ENCODE peak calls at places on chromosomes 5 and 9, in six cellular contexts. Y is trophoblast cell; Q is breast epithelium; G is naive thymus-derived CD4-positive, alpha-beta T cell; X is cardiac muscle cell; R is ovary. A is an unnamed sample. For H3K4me1 and H3K36me3, the result is how much of the 10 kb centered on the place peaks cover.

GRCh38 chr9:82645591-82645990 is 417.4 kb downstream of the RASEF start:
- DNase-seq in X (no peak), Y (no peak), G (no peak), R (no peak), Q (no peak), A (no peak)

GRCh38 chr5:12214631-12215030 is 310.4 kb upstream of the CTNND2 start:
- DNase-seq in Y (peak), X (no peak), G (no peak), Q (no peak), R (no peak), A (no peak)

GRCh38 chr5:94505327-94506080 is 112.9 kb downstream of the KIAA0825 start:
- DNase-seq in Q (no peak), X (no peak), G (no peak), Y (no peak), R (no peak), A (no peak)

GRCh38 chr5:1564824-1565736 is 41.3 kb upstream of the LPCAT1 start:
- DNase-seq in G (no peak), Y (no peak), R (no peak), X (no peak), Q (no peak), A (no peak)

GRCh38 chr9:135123735-135124134 is 36.3 kb downstream of the OLFM1 start:
- DNase-seq in R (no peak), G (no peak), Y (no peak), Q (no peak), X (no peak), A (no peak)

GRCh38 chr9:135349963-135350360 is 129.6 kb upstream of the PPP1R26 start:
- DNase-seq in Y (no peak), R (no peak), G (no peak), X (no peak), Q (no peak), A (no peak)

GRCh38 chr9:110746211-110746930 is 77.8 kb downstream of the MUSK start:
- DNase-seq in R (no peak), Y (no peak), X (peak), G (no peak), Q (no peak), A (no peak)

GRCh38 chr9:27712826-27713225 is 139.5 kb upstream of the C9orf72 start:
- DNase-seq in Q (no peak), X (no peak), R (no peak), Y (no peak), G (no peak), A (no peak)

GRCh38 chr5:10524376-10525123 is 39.3 kb upstream of the ANKRD33B start:
- DNase-seq in R (no peak), G (no peak), X (peak), Q (no peak), Y (peak), A (no peak)

DNA sequence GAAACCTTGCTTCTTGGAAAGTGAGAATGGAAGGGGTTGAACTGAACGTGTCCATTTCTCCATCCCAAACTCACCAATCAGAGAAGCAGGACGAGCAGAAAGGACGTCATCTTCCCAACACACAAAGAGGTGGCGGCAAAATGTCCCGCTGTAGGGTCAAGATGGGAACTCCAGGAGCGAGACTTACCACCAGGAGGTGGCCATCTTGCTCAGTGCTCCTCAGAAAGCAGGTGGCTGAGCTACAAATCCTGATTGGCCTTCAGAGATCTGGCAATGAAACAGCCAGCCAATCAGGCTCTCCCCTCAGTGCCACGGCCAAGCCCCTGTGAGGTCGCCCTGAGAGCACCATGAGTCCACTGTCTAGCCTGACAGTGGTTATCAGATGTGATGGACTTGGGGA is 259.0 kb downstream of the NDUFS4 start:
- DNase-seq in Q (no peak), Y (no peak), R (no peak), G (no peak), X (no peak), A (no peak)
- H3K4me1 ChIP-seq in Q (under half), Y (under half), R (under half), G (under half), X (under half), A (under half)

GRCh38 chr5:132640613-132641012 is 17.4 kb upstream of the IL13 start:
- DNase-seq in Y (peak), G (no peak), X (no peak), Q (no peak), R (no peak), A (no peak)

GRCh38 chr5:132639706-132640130 is 18.3 kb upstream of the IL13 start:
- DNase-seq in G (no peak), X (no peak), R (no peak), Y (no peak), Q (no peak), A (no peak)

GRCh38 chr5:132644177-132644576 is 13.8 kb upstream of the IL13 start:
- DNase-seq in Q (no peak), R (no peak), G (no peak), X (no peak), Y (no peak), A (no peak)

GRCh38 chr5:132641841-132642240 is 16.1 kb upstream of the IL13 start:
- DNase-seq in R (no peak), Q (no peak), Y (no peak), G (no peak), X (no peak), A (no peak)

GRCh38 chr5:132641241-132641723 is 16.7 kb upstream of the IL13 start:
- DNase-seq in X (no peak), G (no peak), R (no peak), Y (peak), Q (no peak), A (no peak)
- H3K36me3 ChIP-seq in X (under half), G (under half), R (under half), Y (under half), Q (under half), A (under half)

DNA sequence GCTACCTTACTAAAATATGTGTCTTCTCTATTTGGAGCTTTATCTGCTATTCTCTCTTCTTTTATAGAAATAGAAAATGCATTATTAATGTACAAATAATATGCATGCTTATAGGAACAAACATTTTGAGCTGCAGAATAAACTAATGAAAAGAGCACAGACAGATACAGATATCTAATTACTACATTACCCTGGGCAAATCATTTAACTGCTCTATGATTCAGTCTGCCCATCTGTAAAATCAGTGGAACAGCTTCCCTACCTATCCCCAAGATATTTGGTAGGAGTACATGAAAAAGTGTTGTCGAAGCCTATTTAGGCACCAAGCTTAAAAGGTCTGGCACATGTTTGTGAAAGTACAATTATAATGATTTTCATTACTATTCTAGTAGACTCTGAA is 166.3 kb downstream of the EFNA5 start:
- DNase-seq in G (no peak), X (no peak), Y (no peak), R (no peak), Q (no peak), A (no peak)
- H3K4me1 ChIP-seq in G (under half), X (under half), Y (under half), R (under half), Q (under half), A (under half)

DNA sequence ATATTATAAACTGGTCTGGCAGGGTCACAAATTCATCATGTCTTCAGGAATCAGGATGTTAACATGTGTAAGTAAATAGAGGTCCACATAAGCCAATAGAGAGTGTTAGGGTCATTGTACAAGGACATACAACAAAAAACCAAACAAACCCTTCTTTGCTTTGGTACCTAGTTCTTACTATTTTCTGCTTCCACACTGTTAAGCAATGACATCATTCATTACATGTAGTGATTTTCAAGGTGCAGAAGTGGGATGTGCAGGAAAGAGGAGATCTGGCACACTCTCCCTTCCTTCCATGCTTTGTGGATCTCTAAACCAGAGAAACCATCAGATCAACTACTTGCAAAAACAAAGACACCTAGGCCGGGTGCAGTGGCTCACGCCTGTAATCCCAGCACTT is 184.1 kb downstream of the RAPGEF6 start:
- DNase-seq in Q (no peak), R (no peak), X (no peak), Y (no peak), G (no peak), A (no peak)
- H3K36me3 ChIP-seq in Q (under half), R (under half), X (under half), Y (under half), G (under half), A (under half)